ENCODE peak calls at places on chromosomes 3 and 15, in five cellular contexts. Y is mammary epithelial cell, B is GM13976, Z is neural crest cell, Q is foreskin keratinocyte. W is an unnamed sample.

GRCh38 chr3:132211896-132212295 is 105.3 kb upstream of the ACP3 start:
- DNase-seq in B (no peak), Q (no peak), Z (no peak), Y (no peak), W (no peak)

GRCh38 chr3:107662109-107662477 is 139.3 kb downstream of the BBX start:
- DNase-seq in Q (no peak), Z (no peak), B (no peak), Y (peak), W (no peak)

GRCh38 chr15:57149196-57149595 is 227.1 kb upstream of the CGNL1 start:
- DNase-seq in Q (no peak), Z (no peak), Y (peak), B (no peak), W (no peak)

GRCh38 chr3:44128057-44128775 is 113.5 kb upstream of the TOPAZ1 start:
- DNase-seq in Q (no peak), B (no peak), Z (no peak), Y (no peak), W (no peak)

GRCh38 chr15:82040862-82041261 is 5.0 kb downstream of the MEX3B start:
- DNase-seq in Y (no peak), Z (no peak), Q (no peak), B (no peak), W (peak)

GRCh38 chr15:95138604-95139270 is 907.4 kb downstream of the MCTP2 start:
- DNase-seq in Y (no peak), B (no peak), Z (no peak), Q (no peak), W (no peak)

GRCh38 chr3:53773330-53773583 is 73.0 kb downstream of the CHDH start:
- DNase-seq in Q (no peak), B (no peak), Z (no peak), Y (no peak), W (no peak)

GRCh38 chr15:73805504-73806089 is 52.4 kb upstream of the INSYN1 start:
- DNase-seq in B (no peak), Q (no peak), Z (no peak), Y (no peak), W (no peak)

GRCh38 chr15:37733628-37734027 is 200.8 kb upstream of the TMCO5A start:
- DNase-seq in B (no peak), Z (no peak), Y (no peak), Q (no peak), W (no peak)

GRCh38 chr3:4750306-4751056 is 228.8 kb upstream of the BHLHE40 start:
- DNase-seq in Y (peak), Q (peak), Z (no peak), B (peak), W (no peak)

GRCh38 chr3:178112134-178112533 is 424.1 kb upstream of the KCNMB2 start:
- DNase-seq in B (no peak), Y (no peak), Q (no peak), Z (no peak), W (no peak)

GRCh38 chr3:72065872-72066641 is 281.1 kb upstream of the PROK2 start:
- DNase-seq in Z (no peak), Y (no peak), Q (no peak), B (no peak), W (no peak)

GRCh38 chr3:114365268-114365667 is 71.4 kb downstream of the TIGIT start:
- DNase-seq in Z (no peak), Y (no peak), Q (no peak), B (no peak), W (no peak)

GRCh38 chr15:97425596-97425995 is 534.9 kb upstream of the ARRDC4 start:
- DNase-seq in Z (no peak), Q (no peak), Y (no peak), B (no peak), W (no peak)

GRCh38 chr15:41934843-41935242 is 37.5 kb downstream of the EHD4 start:
- DNase-seq in B (peak), Y (peak), Q (no peak), Z (no peak), W (no peak)

GRCh38 chr15:32091505-32092380 is 61.4 kb downstream of the CHRNA7 start:
- DNase-seq in B (no peak), Y (no peak), Q (no peak), Z (no peak), W (no peak)

GRCh38 chr15:45594835-45595530 is 7.8 kb downstream of the BLOC1S6 start:
- DNase-seq in Z (no peak), Q (no peak), Y (peak), B (no peak), W (no peak)

GRCh38 chr3:152193673-152194267 is 75.0 kb upstream of the MBNL1 start:
- DNase-seq in Y (no peak), Z (no peak), B (peak), Q (no peak), W (no peak)

GRCh38 chr3:194369522-194370279 is at the start of gene LRRC15:
- DNase-seq in Q (no peak), Z (no peak), Y (peak), B (no peak), W (no peak)

GRCh38 chr3:49628249-49628648 is 45.9 kb upstream of the APEH start:
- DNase-seq in Y (no peak), Q (no peak), Z (no peak), B (no peak), W (no peak)

GRCh38 chr3:18335202-18335601 is 89.9 kb downstream of the SATB1 start:
- DNase-seq in Z (no peak), B (no peak), Q (no peak), Y (peak), W (no peak)

GRCh38 chr3:65742914-65743313 is 295.8 kb downstream of the MAGI1 start:
- DNase-seq in B (no peak), Z (no peak), Q (no peak), Y (peak), W (no peak)

GRCh38 chr3:99765042-99765942 is 52.4 kb upstream of the CMSS1 start:
- DNase-seq in B (no peak), Y (no peak), Q (no peak), Z (no peak), W (no peak)

GRCh38 chr3:74465652-74466415 is 148.6 kb downstream of the CNTN3 start:
- DNase-seq in Y (peak), Z (no peak), B (no peak), Q (no peak), W (peak)

GRCh38 chr3:114686624-114687023 is 392.8 kb downstream of the TIGIT start:
- DNase-seq in Q (no peak), Y (no peak), B (no peak), Z (no peak), W (no peak)

GRCh38 chr15:39504812-39505211 is 76.1 kb upstream of the THBS1 start:
- DNase-seq in B (no peak), Z (no peak), Q (peak), Y (peak), W (no peak)

GRCh38 chr15:75606711-75607684 is 18.5 kb downstream of the SNUPN start:
- DNase-seq in B (no peak), Y (no peak), Z (no peak), Q (no peak), W (no peak)

GRCh38 chr3:134330895-134331810 is 43.1 kb downstream of the AMOTL2 start:
- DNase-seq in Z (no peak), Q (no peak), B (no peak), Y (peak), W (no peak)

GRCh38 chr15:74908635-74909034 is 2.0 kb upstream of the FAM219B start:
- DNase-seq in Q (no peak), Z (no peak), Y (no peak), B (no peak), W (no peak)

GRCh38 chr3:115552007-115552406 is 71.3 kb upstream of the GAP43 start:
- DNase-seq in Y (no peak), B (no peak), Q (no peak), Z (no peak), W (no peak)

GRCh38 chr3:150414273-150414672 is 6.2 kb downstream of the TSC22D2 start:
- DNase-seq in Q (no peak), Z (no peak), B (no peak), Y (peak), W (no peak)

GRCh38 chr3:63029921-63030320 is 154.7 kb upstream of the CADPS start:
- DNase-seq in B (no peak), Q (no peak), Z (no peak), Y (no peak), W (no peak)

GRCh38 chr3:185009650-185010049 is 143.2 kb downstream of the C3orf70 start:
- DNase-seq in Q (no peak), B (no peak), Y (no peak), Z (no peak), W (no peak)

GRCh38 chr3:128076783-128077624 is 24.8 kb downstream of the SEC61A1 start:
- DNase-seq in B (no peak), Z (peak), Q (no peak), Y (no peak), W (peak)

GRCh38 chr15:64582202-64582601 is 121.8 kb downstream of the ZNF609 start:
- DNase-seq in Z (no peak), Y (no peak), Q (no peak), B (no peak), W (no peak)

GRCh38 chr15:88231909-88232308 is 24.6 kb downstream of the NTRK3 start:
- DNase-seq in Y (no peak), Q (no peak), Z (no peak), B (no peak), W (no peak)

GRCh38 chr3:190322604-190323240 is 476 bp upstream of the CLDN1 start:
- DNase-seq in Z (no peak), Y (no peak), Q (no peak), B (peak), W (no peak)

GRCh38 chr3:155334897-155335883 is 41.7 kb upstream of the STRIT1 start:
- DNase-seq in Q (no peak), Z (no peak), Y (no peak), B (no peak), W (no peak)

GRCh38 chr3:178436773-178437172 is 99.5 kb upstream of the KCNMB2 start:
- DNase-seq in Q (no peak), Z (no peak), B (peak), Y (no peak), W (no peak)

DNA sequence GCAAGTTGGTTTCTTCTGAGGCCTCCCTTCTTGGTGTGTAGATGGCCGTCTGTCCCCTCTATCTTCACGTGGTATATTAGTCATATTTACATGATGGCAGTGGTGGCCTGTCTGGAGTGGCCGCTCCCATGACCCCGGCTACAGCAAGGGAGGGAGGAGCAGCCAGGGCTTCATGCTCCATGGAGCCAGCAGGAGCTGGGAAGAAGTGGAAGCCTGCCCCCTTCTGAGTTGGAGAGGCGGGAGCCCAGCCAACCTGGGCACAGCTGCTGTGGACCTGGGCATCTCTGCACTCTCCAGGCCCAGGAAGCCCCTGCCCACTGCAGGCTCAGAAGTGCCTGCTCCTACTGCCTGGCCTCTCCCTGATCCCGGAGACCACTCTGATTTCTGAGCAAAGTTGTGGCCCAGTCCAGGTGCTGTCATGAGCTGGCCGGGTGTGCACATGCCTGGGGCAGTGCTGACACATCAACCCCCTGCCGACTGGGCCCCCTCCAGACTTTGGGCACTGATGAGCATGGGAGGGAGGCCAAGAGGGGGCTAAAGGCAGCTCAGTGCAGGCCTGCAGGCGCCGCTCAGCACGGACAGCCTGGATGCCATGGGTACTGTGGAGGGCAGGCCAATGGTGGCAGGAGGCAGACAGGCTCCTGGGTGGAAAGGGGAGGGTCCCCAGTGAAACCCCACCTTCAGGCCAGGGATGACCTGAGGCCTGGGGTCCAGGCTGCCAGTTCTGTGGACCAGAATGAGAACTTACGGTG is 84.8 kb downstream of the SERPINI1 start:
- DNase-seq in Z (no peak), B (no peak), Y (no peak), Q (no peak), W (no peak)
- TF ChIP-seq CTCF in Z (no peak), B (no peak), Y (no peak), Q (no peak), W (no peak)

GRCh38 chr15:79184465-79184892 is 93.9 kb upstream of the RASGRF1 start:
- DNase-seq in Y (peak), B (peak), Q (no peak), Z (peak), W (peak)
- TF ChIP-seq CTCF in Y (peak), B (peak), Q (peak), Z (peak), W (peak)

GRCh38 chr3:126654571-126655393 is at the start of gene TXNRD3:
- DNase-seq in Z (peak), Q (no peak), B (peak), Y (peak), W (peak)
- TF ChIP-seq CTCF in Z (peak), Q (peak), B (no peak), Y (no peak), W (no peak)

GRCh38 chr3:181726351-181727121 is 14.8 kb downstream of the SOX2 start:
- DNase-seq in Z (peak), B (peak), Q (no peak), Y (no peak), W (peak)
- TF ChIP-seq CTCF in Z (peak), B (no peak), Q (peak), Y (no peak), W (no peak)

DNA sequence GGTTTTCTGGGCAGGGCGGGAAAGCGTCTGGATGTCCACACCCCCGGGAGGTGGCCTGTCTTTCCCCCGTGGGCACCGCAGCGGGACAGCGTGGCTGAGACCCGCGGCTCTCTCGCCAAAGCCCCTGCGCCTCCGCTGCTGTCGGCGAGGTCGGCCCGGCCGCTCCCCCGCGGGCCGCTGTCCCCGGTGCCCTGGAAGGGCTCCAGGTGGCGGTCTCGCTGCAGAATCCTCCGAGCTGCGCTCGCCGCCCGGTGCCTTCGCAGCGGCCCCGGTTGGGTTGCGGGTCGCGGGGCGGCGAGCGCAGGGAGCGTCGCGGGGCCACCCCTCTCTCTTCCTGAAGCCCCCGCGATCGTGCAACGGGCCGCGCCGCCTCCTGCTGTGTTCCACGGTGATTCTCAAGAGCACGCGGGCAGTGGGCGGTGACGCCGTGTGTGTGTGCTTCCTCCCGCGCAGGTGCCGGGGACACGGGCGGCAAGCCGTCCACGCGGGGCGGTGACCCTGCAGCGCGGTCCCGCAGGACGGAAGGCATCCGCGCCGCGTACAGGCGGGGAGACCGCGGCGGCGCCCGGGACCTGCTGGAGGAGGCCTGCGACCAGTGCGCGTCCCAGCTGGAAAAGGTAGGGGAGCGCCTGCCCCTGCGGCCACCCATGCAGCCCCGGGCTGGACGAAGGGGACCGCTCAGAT is 54.3 kb downstream of the LRRK1 start:
- DNase-seq in B (peak), Z (no peak), Y (no peak), Q (no peak), W (peak)
- TF ChIP-seq CTCF in B (no peak), Z (no peak), Y (no peak), Q (no peak), W (no peak)